ENCODE peak calls at places on chromosome 4, in six cellular contexts. One of them, this sample, is unnamed.

GRCh38 chr4:103193457-103193856 is 4.7 kb downstream of the CENPE start:
- DNase-seq in foreskin fibroblast: no peak
- DNase-seq in cardiac fibroblast: no peak
- DNase-seq in endodermal cell: no peak
- DNase-seq in heart right ventricle: no peak
- DNase-seq in neural crest cell: no peak
- DNase-seq in this sample: no peak

GRCh38 chr4:183163135-183163534 is 64.1 kb downstream of the WWC2 start:
- DNase-seq in neural crest cell: no peak
- DNase-seq in heart right ventricle: no peak
- DNase-seq in foreskin fibroblast: no peak
- DNase-seq in endodermal cell: no peak
- DNase-seq in cardiac fibroblast: no peak
- DNase-seq in this sample: no peak

GRCh38 chr4:109302366-109303140 is at the start of gene COL25A1:
- DNase-seq in cardiac fibroblast: peak
- DNase-seq in heart right ventricle: peak
- DNase-seq in endodermal cell: peak
- DNase-seq in neural crest cell: peak
- DNase-seq in foreskin fibroblast: peak
- DNase-seq in this sample: no peak

GRCh38 chr4:103915224-103915869 is 195.6 kb upstream of the TACR3 start:
- DNase-seq in heart right ventricle: no peak
- DNase-seq in foreskin fibroblast: no peak
- DNase-seq in endodermal cell: no peak
- DNase-seq in cardiac fibroblast: peak
- DNase-seq in neural crest cell: no peak
- DNase-seq in this sample: no peak

GRCh38 chr4:23934223-23934622 is 44.4 kb upstream of the PPARGC1A start:
- DNase-seq in endodermal cell: peak
- DNase-seq in cardiac fibroblast: no peak
- DNase-seq in neural crest cell: no peak
- DNase-seq in heart right ventricle: no peak
- DNase-seq in foreskin fibroblast: no peak
- DNase-seq in this sample: no peak

GRCh38 chr4:41256131-41256739 is 493 bp upstream of the UCHL1 start:
- DNase-seq in neural crest cell: peak
- DNase-seq in endodermal cell: peak
- DNase-seq in heart right ventricle: no peak
- DNase-seq in foreskin fibroblast: no peak
- DNase-seq in cardiac fibroblast: peak
- DNase-seq in this sample: no peak

GRCh38 chr4:85747871-85748491 is 273.0 kb downstream of the ARHGAP24 start:
- DNase-seq in endodermal cell: peak
- DNase-seq in foreskin fibroblast: peak
- DNase-seq in cardiac fibroblast: peak
- DNase-seq in neural crest cell: peak
- DNase-seq in heart right ventricle: peak
- DNase-seq in this sample: no peak

GRCh38 chr4:101977096-101977495 is 186.6 kb downstream of the BANK1 start:
- DNase-seq in heart right ventricle: no peak
- DNase-seq in endodermal cell: no peak
- DNase-seq in neural crest cell: no peak
- DNase-seq in foreskin fibroblast: peak
- DNase-seq in cardiac fibroblast: peak
- DNase-seq in this sample: no peak

GRCh38 chr4:93416337-93417102 is 412.0 kb upstream of the ATOH1 start:
- DNase-seq in foreskin fibroblast: no peak
- DNase-seq in neural crest cell: no peak
- DNase-seq in endodermal cell: no peak
- DNase-seq in heart right ventricle: no peak
- DNase-seq in cardiac fibroblast: no peak
- DNase-seq in this sample: no peak

GRCh38 chr4:150820409-150820808 is 194.7 kb downstream of the LRBA start:
- DNase-seq in cardiac fibroblast: no peak
- DNase-seq in neural crest cell: no peak
- DNase-seq in foreskin fibroblast: no peak
- DNase-seq in heart right ventricle: no peak
- DNase-seq in endodermal cell: no peak
- DNase-seq in this sample: no peak

DNA sequence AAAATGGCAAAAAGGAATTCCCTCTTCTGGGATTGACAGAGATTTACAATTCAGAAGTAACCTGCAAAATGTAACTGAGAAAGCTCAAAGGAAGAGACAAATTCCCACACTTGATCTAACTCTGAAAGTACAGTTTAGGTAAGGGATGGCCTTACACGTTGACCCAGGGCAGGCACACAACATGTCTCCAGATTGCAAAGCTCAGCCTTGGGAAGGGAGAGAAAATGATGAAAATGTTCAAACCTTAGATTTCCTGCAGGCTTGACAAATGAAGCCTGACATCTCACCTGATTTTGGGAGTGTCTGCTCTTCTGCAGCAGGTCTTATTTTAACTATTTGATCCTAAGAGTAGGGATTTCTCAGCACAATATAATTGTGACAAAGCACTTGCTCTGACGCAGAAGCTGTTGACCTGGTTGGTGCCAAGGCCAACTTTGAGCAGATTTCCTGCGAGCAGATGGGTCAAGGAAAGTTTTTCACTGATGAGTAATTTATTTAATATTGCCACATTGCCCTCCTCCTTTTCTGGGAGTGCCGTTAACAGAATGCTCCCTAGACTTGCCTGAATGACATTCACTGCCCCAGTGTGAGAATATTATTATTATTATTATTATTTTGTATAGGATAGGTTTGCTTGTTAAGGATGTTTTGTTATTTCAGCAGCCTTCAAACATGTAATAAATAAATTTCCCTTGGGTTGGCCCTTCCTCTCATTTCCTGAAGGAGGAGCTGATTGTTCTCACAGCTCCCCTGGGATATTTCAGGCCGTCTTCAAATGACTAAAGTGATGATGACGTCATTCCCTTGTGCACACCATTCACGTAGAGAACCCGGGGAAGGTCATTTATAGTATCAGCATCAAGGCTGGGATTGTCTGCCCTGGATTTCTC is 157.1 kb downstream of the VEGFC start:
- DNase-seq in heart right ventricle: peak
- DNase-seq in cardiac fibroblast: peak
- DNase-seq in neural crest cell: no peak
- DNase-seq in foreskin fibroblast: peak
- DNase-seq in endodermal cell: no peak
- DNase-seq in this sample: no peak
- TF ChIP-seq CTCF in heart right ventricle: no peak
- TF ChIP-seq CTCF in cardiac fibroblast: peak
- TF ChIP-seq CTCF in neural crest cell: no peak
- TF ChIP-seq CTCF in foreskin fibroblast: no peak
- TF ChIP-seq CTCF in endodermal cell: peak
- TF ChIP-seq CTCF in this sample: no peak

GRCh38 chr4:16794816-16795445 is 103.5 kb downstream of the LDB2 start:
- DNase-seq in neural crest cell: peak
- DNase-seq in endodermal cell: peak
- DNase-seq in heart right ventricle: peak
- DNase-seq in foreskin fibroblast: peak
- DNase-seq in cardiac fibroblast: peak
- DNase-seq in this sample: no peak
- TF ChIP-seq CTCF in neural crest cell: peak
- TF ChIP-seq CTCF in endodermal cell: peak
- TF ChIP-seq CTCF in heart right ventricle: peak
- TF ChIP-seq CTCF in foreskin fibroblast: peak
- TF ChIP-seq CTCF in cardiac fibroblast: peak
- TF ChIP-seq CTCF in this sample: peak

DNA sequence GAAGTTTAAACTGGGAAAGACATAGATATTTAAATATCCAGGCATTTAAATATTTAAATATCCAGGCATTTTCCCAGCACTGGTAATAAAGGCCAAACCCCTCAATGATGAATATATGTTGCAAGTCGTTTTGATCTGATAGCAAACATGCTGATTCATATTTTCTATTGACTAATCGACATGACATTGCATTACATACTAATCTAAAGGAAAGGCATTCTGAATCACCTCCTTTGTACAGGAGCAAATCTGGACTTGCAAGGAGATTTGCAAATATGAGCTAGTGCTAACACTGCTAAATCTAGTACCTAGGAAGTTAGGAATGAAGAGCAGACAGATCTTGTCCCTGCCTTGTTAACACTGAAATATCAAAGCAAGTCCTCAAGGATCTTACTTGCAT is 207.3 kb downstream of the SLC7A11 start:
- DNase-seq in neural crest cell: no peak
- DNase-seq in heart right ventricle: no peak
- DNase-seq in cardiac fibroblast: peak
- DNase-seq in endodermal cell: no peak
- DNase-seq in foreskin fibroblast: peak
- DNase-seq in this sample: no peak
- TF ChIP-seq CTCF in neural crest cell: no peak
- TF ChIP-seq CTCF in heart right ventricle: no peak
- TF ChIP-seq CTCF in cardiac fibroblast: no peak
- TF ChIP-seq CTCF in endodermal cell: no peak
- TF ChIP-seq CTCF in foreskin fibroblast: no peak
- TF ChIP-seq CTCF in this sample: no peak

DNA sequence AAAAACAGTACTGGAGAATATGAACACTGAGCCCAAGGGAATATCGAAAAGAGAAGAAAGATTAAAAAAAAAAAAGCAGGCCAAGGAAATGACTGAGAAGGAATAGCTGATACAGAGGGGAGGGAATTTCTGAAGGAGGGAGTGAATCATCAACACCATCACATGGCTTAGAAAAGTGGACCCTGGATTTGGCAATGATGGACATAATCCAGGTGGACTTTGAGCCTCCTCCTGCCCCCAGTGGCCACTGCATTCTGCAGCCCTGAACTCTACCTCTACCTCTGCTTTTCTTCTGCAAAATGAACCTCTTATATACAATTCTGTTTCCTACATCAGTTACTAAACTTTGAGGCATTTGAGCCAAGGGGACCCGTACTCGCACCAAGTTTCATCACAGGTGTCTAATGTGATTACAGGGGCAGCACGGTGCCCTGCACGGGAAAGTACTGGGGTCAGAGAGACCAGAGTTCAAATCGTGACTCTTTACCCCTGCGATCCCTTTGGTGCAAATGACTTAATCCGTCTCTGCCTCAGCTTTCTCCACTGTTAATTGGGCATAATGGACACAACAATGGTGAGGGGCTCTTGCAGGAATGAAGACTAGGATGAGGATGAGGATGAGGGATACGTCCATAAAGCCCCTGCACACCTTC is 1.1 kb downstream of the OCIAD2 start:
- DNase-seq in neural crest cell: no peak
- DNase-seq in foreskin fibroblast: peak
- DNase-seq in cardiac fibroblast: peak
- DNase-seq in endodermal cell: no peak
- DNase-seq in heart right ventricle: no peak
- DNase-seq in this sample: no peak
- TF ChIP-seq CTCF in neural crest cell: peak
- TF ChIP-seq CTCF in foreskin fibroblast: no peak
- TF ChIP-seq CTCF in cardiac fibroblast: peak
- TF ChIP-seq CTCF in endodermal cell: peak
- TF ChIP-seq CTCF in heart right ventricle: no peak
- TF ChIP-seq CTCF in this sample: peak

GRCh38 chr4:123554263-123554662 is 157.7 kb downstream of the SPRY1 start:
- DNase-seq in foreskin fibroblast: no peak
- DNase-seq in cardiac fibroblast: peak
- DNase-seq in neural crest cell: no peak
- DNase-seq in endodermal cell: no peak
- DNase-seq in heart right ventricle: no peak
- DNase-seq in this sample: no peak
- TF ChIP-seq CTCF in foreskin fibroblast: no peak
- TF ChIP-seq CTCF in cardiac fibroblast: no peak
- TF ChIP-seq CTCF in neural crest cell: no peak
- TF ChIP-seq CTCF in endodermal cell: no peak
- TF ChIP-seq CTCF in heart right ventricle: no peak
- TF ChIP-seq CTCF in this sample: no peak

GRCh38 chr4:133145758-133146157 is 3.3 kb upstream of the PCDH10 start:
- DNase-seq in endodermal cell: no peak
- DNase-seq in heart right ventricle: no peak
- DNase-seq in neural crest cell: no peak
- DNase-seq in cardiac fibroblast: no peak
- DNase-seq in foreskin fibroblast: no peak
- DNase-seq in this sample: no peak
- TF ChIP-seq CTCF in endodermal cell: peak
- TF ChIP-seq CTCF in heart right ventricle: no peak
- TF ChIP-seq CTCF in neural crest cell: no peak
- TF ChIP-seq CTCF in cardiac fibroblast: no peak
- TF ChIP-seq CTCF in foreskin fibroblast: no peak
- TF ChIP-seq CTCF in this sample: no peak

DNA sequence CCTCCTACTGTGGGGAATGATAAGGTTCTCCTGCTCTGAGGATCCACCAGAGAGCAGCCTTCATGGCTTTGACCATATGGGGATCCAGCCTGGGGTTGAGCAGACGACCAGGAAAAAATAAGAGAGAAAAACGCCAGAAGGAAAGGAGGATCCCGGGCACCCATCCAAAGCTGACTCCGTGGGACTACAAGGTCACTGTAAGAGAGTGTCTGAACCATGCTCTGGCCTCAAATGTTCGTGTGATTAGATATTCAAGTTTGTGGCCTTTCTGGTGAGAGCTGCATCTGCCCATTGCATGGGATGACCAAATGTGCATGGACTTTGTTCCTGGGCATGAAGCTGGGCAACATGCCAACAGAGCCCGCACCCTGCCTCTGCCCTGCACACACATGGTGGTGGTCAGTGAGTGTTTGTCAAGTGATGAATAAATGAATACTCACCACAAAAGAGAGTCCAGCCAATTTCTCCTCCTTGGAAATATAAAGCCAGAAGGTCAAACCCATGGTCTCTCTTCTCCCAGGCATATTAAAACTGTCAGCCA is 346.0 kb upstream of the GATB start:
- DNase-seq in heart right ventricle: no peak
- DNase-seq in endodermal cell: no peak
- DNase-seq in cardiac fibroblast: peak
- DNase-seq in neural crest cell: no peak
- DNase-seq in foreskin fibroblast: no peak
- DNase-seq in this sample: no peak
- TF ChIP-seq CTCF in heart right ventricle: no peak
- TF ChIP-seq CTCF in endodermal cell: no peak
- TF ChIP-seq CTCF in cardiac fibroblast: no peak
- TF ChIP-seq CTCF in neural crest cell: no peak
- TF ChIP-seq CTCF in foreskin fibroblast: no peak
- TF ChIP-seq CTCF in this sample: peak

DNA sequence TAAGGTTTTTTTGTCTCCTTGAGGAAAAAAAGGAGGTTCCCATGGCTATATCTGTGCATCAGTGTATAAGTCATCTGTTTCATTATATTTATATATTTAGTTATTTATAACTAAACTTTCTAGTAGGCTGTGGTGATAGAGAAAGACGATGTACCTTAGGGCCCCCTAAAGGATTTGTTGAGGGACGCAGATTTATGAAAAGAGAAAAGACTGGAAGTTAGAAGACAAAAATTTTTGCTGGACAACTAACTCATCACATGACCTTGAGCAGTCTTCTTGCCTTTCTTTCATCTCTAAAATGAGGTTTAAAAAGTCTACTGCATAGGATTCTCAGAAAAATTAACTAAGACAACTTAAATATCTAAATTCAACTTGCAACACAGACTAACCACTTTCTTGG is 6.1 kb downstream of the GASK1B start:
- DNase-seq in heart right ventricle: no peak
- DNase-seq in foreskin fibroblast: no peak
- DNase-seq in neural crest cell: no peak
- DNase-seq in cardiac fibroblast: peak
- DNase-seq in endodermal cell: no peak
- DNase-seq in this sample: no peak
- TF ChIP-seq CTCF in heart right ventricle: no peak
- TF ChIP-seq CTCF in foreskin fibroblast: no peak
- TF ChIP-seq CTCF in neural crest cell: no peak
- TF ChIP-seq CTCF in cardiac fibroblast: no peak
- TF ChIP-seq CTCF in endodermal cell: peak
- TF ChIP-seq CTCF in this sample: peak

This sample was measured in chondrocyte.